ENCODE peak calls at places on chromosomes 3 and 15, in four cellular contexts. O is GM12878, U is HepG2, E is K562. K is an unnamed sample.

GRCh38 chr15:74635228-74635627 is 19.6 kb downstream of the CLK3 start:
- DNase-seq in O (no peak), U (peak; percentile 60), E (peak; percentile 77), K (peak; percentile 68)

GRCh38 chr15:85878866-85879265 is 84.1 kb upstream of the KLHL25 start:
- DNase-seq in O (no peak), U (no peak), E (no peak), K (no peak)

GRCh38 chr15:48858401-48858800 is 19.5 kb upstream of the EID1 start:
- DNase-seq in O (no peak), U (no peak), E (peak; percentile 33), K (no peak)

GRCh38 chr15:76954744-76955143 is 23.2 kb downstream of the RCN2 start:
- DNase-seq in O (no peak), U (no peak), E (no peak), K (no peak)

GRCh38 chr3:51966016-51966415 is 1.2 kb downstream of the PCBP4 start:
- DNase-seq in O (no peak), U (no peak), E (no peak), K (no peak)

GRCh38 chr15:101267320-101268104 is 9.8 kb downstream of the SELENOS start:
- DNase-seq in O (no peak), U (no peak), E (peak; percentile 23), K (no peak)

GRCh38 chr15:96359371-96359771 is 28.9 kb downstream of the NR2F2 start:
- DNase-seq in O (no peak), U (no peak), E (no peak), K (no peak)

GRCh38 chr3:103513003-103513402 is 1078.2 kb downstream of the ZPLD1 start:
- DNase-seq in O (no peak), U (no peak), E (no peak), K (no peak)

GRCh38 chr3:81910244-81910852 is 148.9 kb upstream of the GBE1 start:
- DNase-seq in O (peak; percentile 21), U (peak; percentile 46), E (peak; percentile 36), K (peak; percentile 3)

GRCh38 chr3:28301607-28302158 is 46.8 kb upstream of the ZCWPW2 start:
- DNase-seq in O (no peak), U (peak; percentile 7), E (no peak), K (no peak)

GRCh38 chr3:182914341-182914740 is 66.0 kb downstream of the DCUN1D1 start:
- DNase-seq in O (peak; percentile 11), U (no peak), E (no peak), K (no peak)

GRCh38 chr3:186413615-186414415 is 51.8 kb upstream of the DGKG start:
- DNase-seq in O (peak; percentile 17), U (no peak), E (no peak), K (peak; percentile 4)

GRCh38 chr3:138717348-138717747 is 108.8 kb downstream of the FAIM start:
- DNase-seq in O (peak; percentile 37), U (no peak), E (no peak), K (no peak)

GRCh38 chr3:182895513-182896112 is 84.7 kb downstream of the DCUN1D1 start:
- DNase-seq in O (no peak), U (peak; percentile 53), E (no peak), K (no peak)

GRCh38 chr3:9222956-9223639 is 26.3 kb downstream of the SRGAP3 start:
- DNase-seq in O (no peak), U (no peak), E (no peak), K (no peak)

GRCh38 chr15:95281470-95281869 is 1049.0 kb upstream of the NR2F2 start:
- DNase-seq in O (no peak), U (no peak), E (no peak), K (no peak)
- TF ChIP-seq ESRRA in O (no peak), U (no peak), E (no peak), K (no peak)

GRCh38 chr15:24819680-24820079 is 135.1 kb upstream of the SNRPN start:
- DNase-seq in O (no peak), U (no peak), E (no peak), K (no peak)

GRCh38 chr15:24823473-24823872 is 131.3 kb upstream of the SNRPN start:
- DNase-seq in O (no peak), U (no peak), E (peak; percentile 16), K (no peak)
- TF ChIP-seq JUNB in O (no peak), U (no peak), E (no peak), K (no peak)

GRCh38 chr3:72345237-72345878 is 502.9 kb downstream of the SHQ1 start:
- DNase-seq in O (no peak), U (no peak), E (no peak), K (no peak)

GRCh38 chr3:72346526-72346926 is 501.7 kb downstream of the SHQ1 start:
- DNase-seq in O (no peak), U (no peak), E (no peak), K (no peak)

GRCh38 chr3:72348357-72348756 is 499.9 kb downstream of the SHQ1 start:
- DNase-seq in O (no peak), U (no peak), E (no peak), K (no peak)

GRCh38 chr3:72345980-72346379 is 502.3 kb downstream of the SHQ1 start:
- DNase-seq in O (no peak), U (no peak), E (no peak), K (no peak)

GRCh38 chr3:72347819-72348319 is 500.4 kb downstream of the SHQ1 start:
- DNase-seq in O (peak; percentile 50), U (no peak), E (no peak), K (no peak)
- TF ChIP-seq ESRRA in O (no peak), U (no peak), E (no peak), K (no peak)

DNA sequence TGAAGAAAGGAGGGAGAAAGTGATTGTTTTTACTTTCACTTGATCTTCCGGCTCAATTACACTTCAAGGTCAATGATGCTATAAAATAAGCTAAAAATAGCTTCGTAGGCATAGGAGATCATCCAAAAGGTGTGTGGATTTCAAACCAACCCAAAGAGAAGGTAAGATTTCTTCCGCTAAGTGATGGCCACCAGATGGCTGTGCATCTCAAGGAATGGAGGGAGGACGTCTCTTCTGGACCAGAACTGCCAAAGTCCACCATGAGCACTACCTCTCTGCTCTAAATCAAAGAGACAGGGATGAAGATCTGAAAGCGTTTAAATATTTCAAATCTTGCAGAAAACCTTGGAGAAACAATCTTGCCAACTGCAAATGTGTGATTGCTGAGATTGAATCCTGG is 199.1 kb upstream of the ZPLD1 start:
- DNase-seq in O (no peak), U (peak; percentile 11), E (no peak), K (peak; percentile 10)
- TF ChIP-seq JUNB in O (no peak), U (no peak), E (no peak), K (no peak)

DNA sequence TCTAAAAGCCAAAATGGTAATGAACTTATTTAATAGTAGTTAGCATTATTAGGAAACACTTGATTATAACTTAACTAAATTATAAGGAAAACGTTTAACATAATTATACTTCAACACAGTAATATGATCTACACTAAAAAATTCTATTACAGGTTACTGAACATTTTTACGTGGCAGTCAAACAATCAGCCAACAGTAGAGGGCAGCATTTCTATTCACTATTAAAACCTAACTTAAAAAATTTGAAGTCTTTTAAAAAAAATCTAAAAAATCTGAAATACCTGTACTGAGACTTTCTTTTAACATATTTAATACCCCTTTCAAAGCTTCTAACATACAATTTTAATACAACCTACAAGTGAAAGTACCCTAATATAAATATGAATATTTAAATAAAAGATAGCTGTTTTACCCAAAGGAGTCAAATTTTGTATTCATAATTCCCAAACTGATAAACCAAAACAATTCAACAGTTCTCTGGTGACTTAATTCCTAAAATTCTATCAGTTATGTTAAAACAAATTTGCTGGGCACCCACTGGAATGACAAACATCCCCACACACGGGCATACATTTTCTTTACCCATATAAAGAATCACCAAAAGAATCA is 41.5 kb downstream of the DLG1 start:
- DNase-seq in O (no peak), U (peak; percentile 41), E (peak; percentile 22), K (peak; percentile 46)
- TF ChIP-seq ESRRA in O (no peak), U (no peak), E (no peak), K (no peak)

GRCh38 chr15:89628791-89629715 is 26.2 kb downstream of the KIF7 start:
- DNase-seq in O (no peak), U (no peak), E (no peak), K (no peak)

GRCh38 chr15:89627256-89627970 is 27.9 kb downstream of the KIF7 start:
- DNase-seq in O (no peak), U (no peak), E (no peak), K (no peak)

GRCh38 chr15:89628301-89628700 is 27.0 kb downstream of the KIF7 start:
- DNase-seq in O (no peak), U (no peak), E (no peak), K (no peak)

GRCh38 chr15:89629829-89630228 is 25.4 kb downstream of the KIF7 start:
- DNase-seq in O (no peak), U (no peak), E (no peak), K (no peak)

GRCh38 chr15:89625716-89626115 is 29.6 kb downstream of the KIF7 start:
- DNase-seq in O (no peak), U (no peak), E (no peak), K (no peak)
- TF ChIP-seq JUNB in O (no peak), U (no peak), E (no peak), K (no peak)

DNA sequence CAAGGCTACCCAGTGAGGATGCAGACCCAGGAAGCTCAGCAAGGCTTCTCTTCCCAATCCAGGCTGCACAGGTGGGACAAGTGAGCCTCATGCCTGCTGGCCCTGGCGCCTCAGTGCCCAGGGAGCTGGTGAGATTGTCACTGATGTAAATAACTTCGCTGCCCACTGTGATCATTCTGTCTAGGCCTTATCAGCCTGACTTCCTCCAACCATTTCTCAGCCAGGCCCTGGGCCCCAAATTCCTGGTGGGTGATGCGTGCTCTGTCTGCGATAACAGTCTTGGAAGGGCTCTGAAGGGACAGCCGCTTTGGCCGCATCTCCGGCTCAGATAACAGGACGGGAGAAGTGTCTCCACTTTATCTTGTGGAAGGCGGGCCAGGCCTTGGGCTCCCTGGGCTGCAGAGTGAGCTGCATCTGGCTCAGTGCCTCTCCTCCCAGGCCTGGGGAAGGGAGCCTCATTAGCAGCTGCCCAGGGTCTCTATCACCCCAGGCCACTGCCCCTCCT is 2.2 kb upstream of the FBLN2 start:
- DNase-seq in O (no peak), U (no peak), E (peak; percentile 73), K (peak; percentile 35)
- TF ChIP-seq ESRRA in O (no peak), U (no peak), E (peak; percentile 51), K (no peak)

GRCh38 chr3:111884411-111885018 is 25.4 kb downstream of the PHLDB2 start:
- DNase-seq in O (no peak), U (no peak), E (no peak), K (no peak)
- TF ChIP-seq JUNB in O (no peak), U (no peak), E (no peak), K (no peak)

GRCh38 chr3:13243571-13243970 is 170.3 kb upstream of the IQSEC1 start:
- DNase-seq in O (no peak), U (no peak), E (no peak), K (no peak)
- TF ChIP-seq ESRRA in O (no peak), U (no peak), E (no peak), K (no peak)